ENCODE peak calls at places on chromosome 12, in eight cellular contexts. B is erythroblast, I is body of pancreas, A is GM23338, D is M059J, P is WTC11, W is activated B cell treated with CpG ODN at 0.5 μM for 24 hours, E is Panc1. Q is an unnamed sample.

GRCh38 chr12:47885566-47885965 is 19.2 kb downstream of the VDR start:
- DNase-seq in B (no peak), W (no peak), E (no peak), A (no peak), D (no peak), I (no peak), P (no peak), Q (no peak)

GRCh38 chr12:65306603-65307501 is 28.4 kb downstream of the MSRB3 start:
- DNase-seq in P (no peak), D (peak; percentile 72), E (peak; percentile 38), A (peak; percentile 63), B (peak; percentile 50), I (peak; percentile 27), W (no peak), Q (no peak)

GRCh38 chr12:67425394-67425793 is 156.2 kb downstream of the CAND1 start:
- DNase-seq in W (no peak), A (no peak), I (peak; percentile 31), P (no peak), D (peak; percentile 46), B (no peak), E (no peak), Q (no peak)

GRCh38 chr12:20445693-20446092 is 77.4 kb downstream of the PDE3A start:
- DNase-seq in W (no peak), D (peak; percentile 52), E (no peak), B (no peak), A (no peak), P (no peak), I (no peak), Q (no peak)

GRCh38 chr12:38139456-38139855 is 177.1 kb upstream of the ALG10B start:
- DNase-seq in A (no peak), W (no peak), P (no peak), D (no peak), E (no peak), I (no peak), B (no peak), Q (no peak)

GRCh38 chr12:50505945-50506344 is 1.2 kb downstream of the DIP2B start:
- DNase-seq in A (no peak), B (peak; percentile 43), P (no peak), W (no peak), E (no peak), I (peak; percentile 38), D (no peak), Q (no peak)

GRCh38 chr12:122852336-122853275 is 17.3 kb downstream of the HIP1R start:
- DNase-seq in A (no peak), D (no peak), P (no peak), E (no peak), I (no peak), B (no peak), W (no peak), Q (no peak)

GRCh38 chr12:116164976-116165425 is 112.5 kb downstream of the MED13L start:
- DNase-seq in E (no peak), W (no peak), I (no peak), A (no peak), B (peak; percentile 67), D (peak; percentile 86), P (no peak), Q (no peak)

GRCh38 chr12:23757541-23757962 is 191.9 kb downstream of the SOX5 start:
- DNase-seq in E (no peak), P (no peak), A (peak; percentile 80), I (no peak), B (no peak), W (no peak), D (no peak), Q (no peak)

GRCh38 chr12:107519906-107520859 is 165.4 kb upstream of the PWP1 start:
- DNase-seq in B (no peak), A (no peak), E (no peak), I (no peak), W (no peak), D (no peak), P (no peak), Q (peak; percentile 41)

GRCh38 chr12:40224439-40225291 is at the start of gene LRRK2:
- DNase-seq in I (peak; percentile 86), D (no peak), A (peak; percentile 55), P (peak; percentile 41), B (peak; percentile 25), E (no peak), W (peak; percentile 90), Q (peak; percentile 80)

GRCh38 chr12:24201258-24201970 is 251.9 kb upstream of the SOX5 start:
- DNase-seq in I (no peak), W (no peak), B (no peak), D (peak; percentile 65), A (no peak), P (no peak), E (no peak), Q (no peak)

GRCh38 chr12:58388261-58388660 is 446.9 kb downstream of the ATP23 start:
- DNase-seq in A (no peak), D (peak; percentile 59), B (no peak), E (no peak), I (no peak), W (no peak), P (no peak), Q (no peak)

GRCh38 chr12:89353188-89353822 is 1.0 kb upstream of the DUSP6 start:
- DNase-seq in A (peak; percentile 79), B (peak; percentile 82), D (peak; percentile 74), P (peak; percentile 82), E (no peak), W (peak; percentile 53), I (peak; percentile 88), Q (peak; percentile 92)

GRCh38 chr12:119775246-119775895 is 101.7 kb downstream of the CIT start:
- DNase-seq in D (no peak), I (no peak), A (peak; percentile 11), E (no peak), W (no peak), P (no peak), B (no peak), Q (no peak)

GRCh38 chr12:110934093-110934852 is 13.9 kb upstream of the MYL2 start:
- DNase-seq in P (no peak), I (no peak), D (peak; percentile 76), E (no peak), A (peak; percentile 74), B (no peak), W (no peak), Q (no peak)

GRCh38 chr12:121227294-121227693 is 17.4 kb downstream of the P2RX4 start:
- DNase-seq in B (no peak), E (no peak), P (no peak), D (no peak), A (no peak), W (no peak), I (peak; percentile 92), Q (no peak)

GRCh38 chr12:2924019-2924418 is 33.3 kb downstream of the TULP3 start:
- DNase-seq in D (peak; percentile 69), E (no peak), P (no peak), A (no peak), I (no peak), B (no peak), W (no peak), Q (no peak)

GRCh38 chr12:3242199-3242863 is 165.2 kb downstream of the TSPAN9 start:
- DNase-seq in E (no peak), A (no peak), B (no peak), W (no peak), D (no peak), I (peak; percentile 34), P (no peak), Q (no peak)

GRCh38 chr12:76123301-76124212 is 39.1 kb upstream of the NAP1L1 start:
- DNase-seq in P (no peak), I (no peak), D (peak; percentile 63), W (no peak), B (no peak), E (no peak), A (peak; percentile 12), Q (no peak)

GRCh38 chr12:116140559-116140958 is 136.9 kb downstream of the MED13L start:
- DNase-seq in I (no peak), B (no peak), E (no peak), W (no peak), A (no peak), P (no peak), D (no peak), Q (no peak)

GRCh38 chr12:15004401-15004800 is 31.6 kb downstream of the PDE6H start:
- DNase-seq in B (no peak), W (no peak), D (no peak), E (no peak), P (no peak), I (no peak), A (no peak), Q (no peak)

GRCh38 chr12:73384592-73384991 is 1112.4 kb downstream of the TRHDE start:
- DNase-seq in P (no peak), D (no peak), A (no peak), W (no peak), E (no peak), B (no peak), I (no peak), Q (no peak)

GRCh38 chr12:113392988-113393579 is 10.6 kb downstream of the SDS start:
- DNase-seq in I (no peak), B (peak; percentile 20), P (peak; percentile 94), D (no peak), A (peak; percentile 92), E (no peak), W (no peak), Q (peak; percentile 80)

GRCh38 chr12:55842681-55843429 is at the start of gene MMP19:
- DNase-seq in W (no peak), D (peak; percentile 66), E (no peak), A (peak; percentile 74), B (no peak), I (peak; percentile 42), P (no peak), Q (no peak)

GRCh38 chr12:30692470-30692869 is 3.2 kb downstream of the IPO8 start:
- DNase-seq in B (no peak), A (no peak), W (no peak), P (no peak), D (peak; percentile 11), I (no peak), E (no peak), Q (no peak)

GRCh38 chr12:58247633-58248032 is 306.3 kb downstream of the ATP23 start:
- DNase-seq in A (peak; percentile 39), D (peak; percentile 48), E (no peak), B (no peak), I (no peak), P (peak; percentile 26), W (no peak), Q (no peak)

GRCh38 chr12:50265770-50266524 is 17.4 kb downstream of the LIMA1 start:
- DNase-seq in E (no peak), P (no peak), B (no peak), D (no peak), A (no peak), W (no peak), I (no peak), Q (no peak)

GRCh38 chr12:76685246-76685678 is 78.7 kb upstream of the ZDHHC17 start:
- DNase-seq in P (peak; percentile 29), B (no peak), D (peak; percentile 47), E (no peak), A (peak; percentile 46), W (no peak), I (peak; percentile 40), Q (peak; percentile 68)

GRCh38 chr12:54526800-54527630 is 22.4 kb upstream of the PDE1B start:
- DNase-seq in B (peak; percentile 58), A (peak; percentile 93), D (peak; percentile 28), W (no peak), P (peak; percentile 92), I (peak; percentile 22), E (peak; percentile 15), Q (peak; percentile 87)